ENCODE peak calls at places on chromosomes 12 and 14, in eight cellular contexts. G, B, O, F, U, D, K and T are unnamed samples.
A peak's percentile ranks its signal among the peaks of the same experiment; 100 is the strongest.

GRCh38 chr12:80015660-80016059 is 80.8 kb upstream of the PPP1R12A start:
- DNase-seq in B (no peak), F (no peak), O (no peak), G (no peak), D (no peak), K (no peak), U (no peak), T (no peak)

GRCh38 chr12:87323369-87323768 is 705.8 kb downstream of the C12orf50 start:
- DNase-seq in B (no peak), O (no peak), D (no peak), U (no peak), F (no peak), G (no peak), K (no peak), T (no peak)

GRCh38 chr14:44846232-44846824 is 115.4 kb downstream of the KLHL28 start:
- DNase-seq in F (no peak), D (no peak), U (no peak), G (no peak), K (peak; percentile 68), O (peak; percentile 15), B (no peak), T (no peak)

GRCh38 chr12:52585001-52585400 is 11.4 kb upstream of the KRT74 start:
- DNase-seq in U (no peak), F (no peak), G (no peak), D (no peak), O (no peak), B (no peak), K (no peak), T (no peak)

GRCh38 chr12:121796855-121797751 is 3.6 kb upstream of the RHOF start:
- DNase-seq in G (peak; percentile 90), O (peak; percentile 98), D (peak; percentile 82), U (peak; percentile 99), B (peak; percentile 97), K (peak; percentile 96), F (peak; percentile 86), T (peak; percentile 93)

GRCh38 chr12:130462558-130462924 is 124.9 kb downstream of the PIWIL1 start:
- DNase-seq in G (no peak), K (no peak), O (no peak), F (no peak), B (no peak), U (no peak), D (no peak), T (no peak)

GRCh38 chr12:10243803-10244520 is 31.3 kb downstream of the GABARAPL1 start:
- DNase-seq in U (no peak), O (no peak), K (no peak), B (no peak), F (no peak), D (no peak), G (no peak), T (no peak)

GRCh38 chr12:107485731-107486130 is 199.9 kb upstream of the PWP1 start:
- DNase-seq in B (no peak), D (no peak), O (no peak), K (no peak), U (no peak), F (no peak), G (no peak), T (no peak)

GRCh38 chr12:31922341-31923062 is 36.7 kb upstream of the RESF1 start:
- DNase-seq in U (no peak), O (no peak), D (no peak), B (no peak), F (no peak), G (no peak), K (no peak), T (no peak)

DNA sequence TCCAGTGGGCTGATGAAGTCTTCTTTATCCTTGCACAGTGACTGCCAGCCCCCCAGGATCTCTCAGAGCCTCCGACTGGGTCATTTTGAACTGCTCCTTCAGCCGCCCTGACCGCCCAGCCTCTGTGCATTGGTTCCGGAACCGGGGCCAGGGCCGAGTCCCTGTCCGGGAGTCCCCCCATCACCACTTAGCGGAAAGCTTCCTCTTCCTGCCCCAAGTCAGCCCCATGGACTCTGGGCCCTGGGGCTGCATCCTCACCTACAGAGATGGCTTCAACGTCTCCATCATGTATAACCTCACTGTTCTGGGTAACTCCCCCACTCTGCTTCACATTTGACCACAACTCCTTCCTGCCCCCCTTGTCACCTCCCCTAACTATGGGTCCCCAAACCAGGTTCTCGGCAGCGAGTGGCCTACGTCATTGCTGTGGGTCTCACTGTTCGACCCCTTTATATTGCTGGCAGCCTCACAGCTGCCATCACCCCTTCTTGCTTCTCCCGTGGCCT is 2.3 kb downstream of the LAG3 start:
- DNase-seq in K (no peak), D (no peak), O (no peak), G (no peak), F (no peak), B (no peak), U (peak; percentile 56), T (no peak)
- H3K4me3 ChIP-seq in K (no peak overlapping the region), D (no peak overlapping the region), O (no peak overlapping the region), G (no peak overlapping the region), F (no peak overlapping the region), B (peak overlapping the region; percentile 30), U (no peak overlapping the region), T (no peak overlapping the region)

GRCh38 chr14:101506211-101506920 is 54.9 kb upstream of the DIO3 start:
- DNase-seq in D (peak; percentile 27), K (no peak), U (peak; percentile 92), G (peak; percentile 25), O (no peak), F (peak; percentile 67), B (peak; percentile 30), T (peak; percentile 58)
- H3K27me3 ChIP-seq in D (no peaks in the 10 kb centered on the region), K (no peaks in the 10 kb centered on the region), U (no peaks in the 10 kb centered on the region), G (no peaks in the 10 kb centered on the region), O (no peaks in the 10 kb centered on the region), F (no peaks in the 10 kb centered on the region), B (peaks cover 7% of the 10 kb centered on the region), T (peaks cover 19% of the 10 kb centered on the region)

DNA sequence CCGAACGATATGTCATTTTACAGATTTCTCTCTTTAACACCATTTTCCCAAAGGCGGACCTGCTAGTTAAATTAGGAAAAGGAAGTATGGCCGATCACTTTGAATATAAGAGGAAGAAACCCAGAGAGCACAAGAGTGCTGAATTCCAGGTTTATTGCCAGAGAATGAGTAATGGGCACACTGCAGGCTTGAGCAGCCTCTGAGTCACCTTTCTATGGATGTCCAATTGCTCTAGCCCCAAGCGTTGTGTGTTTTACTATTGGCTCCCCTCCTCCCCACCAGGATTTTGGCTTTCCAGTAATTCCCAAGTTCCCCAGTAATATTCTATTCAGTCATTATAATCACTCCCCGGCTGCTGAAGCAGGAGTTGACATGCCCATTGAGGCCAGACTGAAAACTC is 704.5 kb upstream of the FLRT2 start:
- DNase-seq in U (no peak), D (no peak), B (no peak), F (no peak), K (no peak), G (no peak), O (no peak), T (no peak)
- H3K4me3 ChIP-seq in U (no peak overlapping the region), D (no peak overlapping the region), B (no peak overlapping the region), F (no peak overlapping the region), K (no peak overlapping the region), G (no peak overlapping the region), O (no peak overlapping the region), T (no peak overlapping the region)

GRCh38 chr14:95701846-95702221 is 12.1 kb downstream of the TCL1A start:
- DNase-seq in U (no peak), F (no peak), K (peak; percentile 41), D (no peak), G (peak; percentile 57), B (no peak), O (no peak), T (no peak)

GRCh38 chr14:95700221-95700976 is 13.5 kb downstream of the TCL1A start:
- DNase-seq in G (no peak), D (no peak), U (no peak), K (no peak), B (no peak), O (no peak), F (no peak), T (no peak)

GRCh38 chr14:95705518-95705917 is 8.4 kb downstream of the TCL1A start:
- DNase-seq in B (no peak), D (no peak), U (no peak), K (no peak), O (no peak), G (no peak), F (no peak), T (no peak)

GRCh38 chr14:95703341-95703740 is 10.6 kb downstream of the TCL1A start:
- DNase-seq in B (no peak), D (no peak), O (no peak), K (no peak), U (no peak), F (no peak), G (no peak), T (no peak)

GRCh38 chr14:95703805-95704204 is 10.1 kb downstream of the TCL1A start:
- DNase-seq in F (no peak), B (no peak), U (no peak), O (no peak), K (no peak), G (no peak), D (no peak), T (no peak)
- H3K27me3 ChIP-seq in F (peaks cover 16% of the 10 kb centered on the region), B (peaks cover 16% of the 10 kb centered on the region), U (no peaks in the 10 kb centered on the region), O (no peaks in the 10 kb centered on the region), K (peaks cover 35% of the 10 kb centered on the region), G (no peaks in the 10 kb centered on the region), D (peaks cover 26% of the 10 kb centered on the region), T (peaks cover 31% of the 10 kb centered on the region)

DNA sequence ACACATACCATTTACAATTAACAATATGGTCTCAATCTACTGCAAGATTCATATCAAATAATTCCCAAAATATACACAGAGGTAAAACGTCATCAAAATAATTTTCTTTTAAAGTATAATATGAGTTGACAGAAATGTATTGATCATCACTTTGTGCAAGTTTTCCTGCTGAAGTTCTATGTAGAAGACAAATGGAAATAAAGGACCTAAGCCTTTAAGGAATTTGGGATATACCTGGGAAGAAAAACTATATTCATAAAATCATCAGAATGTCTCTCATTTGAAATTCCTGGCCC is 61.1 kb upstream of the DAAM1 start:
- DNase-seq in G (no peak), D (no peak), O (no peak), F (no peak), K (no peak), B (no peak), U (no peak), T (no peak)
- H3K4me3 ChIP-seq in G (no peak overlapping the region), D (no peak overlapping the region), O (no peak overlapping the region), F (no peak overlapping the region), K (no peak overlapping the region), B (no peak overlapping the region), U (no peak overlapping the region), T (no peak overlapping the region)

GRCh38 chr12:120647375-120647755 is 6.9 kb downstream of the CABP1 start:
- DNase-seq in D (no peak), F (no peak), O (no peak), K (no peak), U (no peak), B (peak; percentile 37), G (no peak), T (no peak)
- H3K27me3 ChIP-seq in D (peaks cover 2% of the 10 kb centered on the region), F (peaks cover 5% of the 10 kb centered on the region), O (no peaks in the 10 kb centered on the region), K (peaks cover 30% of the 10 kb centered on the region), U (no peaks in the 10 kb centered on the region), B (peaks cover 61% of the 10 kb centered on the region), G (no peaks in the 10 kb centered on the region), T (peaks cover 56% of the 10 kb centered on the region)

DNA sequence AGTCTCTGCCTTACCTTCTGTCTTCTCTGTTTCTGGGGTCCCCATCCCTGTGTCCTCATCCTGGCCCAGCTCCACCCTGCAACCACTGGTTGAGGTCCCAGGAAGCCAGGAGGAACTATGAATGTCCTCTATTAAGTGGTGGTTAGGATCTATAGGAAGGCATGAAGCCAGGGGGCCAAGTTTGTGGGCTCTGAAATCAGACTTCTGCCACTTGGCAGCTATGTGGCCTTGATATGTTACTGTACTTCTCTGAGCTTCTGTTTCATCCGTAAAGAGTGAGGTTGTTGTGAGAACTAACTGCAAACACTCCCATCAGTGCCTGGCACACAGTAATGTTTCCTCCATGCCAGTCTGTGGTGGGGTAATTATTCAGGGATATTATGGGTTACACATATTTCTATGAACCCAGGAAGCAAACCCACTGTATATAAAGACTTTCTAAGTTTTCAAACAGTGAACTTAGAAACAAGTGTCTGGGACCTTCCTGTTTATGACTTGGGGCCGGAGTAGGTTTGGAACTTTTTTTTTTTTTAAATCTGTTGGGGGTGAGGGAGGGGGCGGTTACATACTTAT is 57.4 kb downstream of the PLXNC1 start:
- DNase-seq in D (no peak), K (no peak), F (no peak), O (no peak), U (no peak), B (no peak), G (no peak), T (no peak)
- H3K4me3 ChIP-seq in D (no peak overlapping the region), K (no peak overlapping the region), F (no peak overlapping the region), O (no peak overlapping the region), U (no peak overlapping the region), B (no peak overlapping the region), G (no peak overlapping the region), T (no peak overlapping the region)